ENCODE peak calls at places on chromosomes 3 and 15, in four cellular contexts. T is A673, S is GM12878, U is AG10803. R is an unnamed sample.
A peak's percentile ranks its signal among the peaks of the same experiment; 100 is the strongest.

GRCh38 chr3:120741837-120742197 is 499 bp downstream of the RABL3 start:
- DNase-seq in U (peak; percentile 51), T (no peak), S (peak; percentile 26), R (no peak)

GRCh38 chr3:131326307-131326706 is 55.3 kb upstream of the NUDT16 start:
- DNase-seq in S (no peak), T (peak; percentile 15), U (no peak), R (peak; percentile 26)

GRCh38 chr3:129282727-129283327 is 4.2 kb downstream of the HMCES start:
- DNase-seq in U (peak; percentile 75), S (peak; percentile 88), T (peak; percentile 46), R (peak; percentile 62)

GRCh38 chr15:68773036-68773435 is 47.7 kb downstream of the ANP32A start:
- DNase-seq in U (no peak), S (no peak), T (no peak), R (no peak)

GRCh38 chr3:188064831-188065493 is 89.0 kb upstream of the LPP start:
- DNase-seq in U (no peak), T (no peak), S (no peak), R (peak; percentile 78)

GRCh38 chr3:124395165-124395564 is 335.1 kb upstream of the UMPS start:
- DNase-seq in S (no peak), T (no peak), U (no peak), R (no peak)

GRCh38 chr3:1068985-1069384 is 23.8 kb upstream of the CNTN6 start:
- DNase-seq in T (no peak), S (no peak), U (no peak), R (no peak)

GRCh38 chr3:104198136-104198535 is 1168.6 kb upstream of the ALCAM start:
- DNase-seq in S (no peak), T (peak; percentile 55), U (peak; percentile 5), R (peak; percentile 45)

GRCh38 chr3:109899930-109900329 is 562.6 kb upstream of the DPPA4 start:
- DNase-seq in S (no peak), U (no peak), T (no peak), R (no peak)

GRCh38 chr15:85757073-85757938 is 37.4 kb downstream of the KLHL25 start:
- DNase-seq in T (no peak), U (no peak), S (no peak), R (no peak)

GRCh38 chr3:132972333-132972732 is 65.9 kb upstream of the TMEM108 start:
- DNase-seq in T (no peak), S (no peak), U (peak; percentile 2), R (peak; percentile 1)

GRCh38 chr15:99603828-99604227 is 38.0 kb downstream of the MEF2A start:
- DNase-seq in U (peak; percentile 55), T (no peak), S (no peak), R (peak; percentile 32)

GRCh38 chr15:75809986-75810750 is 33.1 kb upstream of the UBE2Q2 start:
- DNase-seq in U (peak; percentile 17), T (no peak), S (no peak), R (peak; percentile 47)
- TF ChIP-seq CTCF in U (peak; percentile 41), T (peak; percentile 28), S (peak; percentile 68), R (peak; percentile 61)

GRCh38 chr3:115624029-115624645 is 827 bp downstream of the GAP43 start:
- DNase-seq in U (no peak), T (peak; percentile 21), S (no peak), R (no peak)
- H3K4me3 ChIP-seq in U (no peak overlapping the region), T (peak overlapping the region; percentile 44), S (no peak overlapping the region), R (no peak overlapping the region)

GRCh38 chr15:48499978-48500377 is 145.5 kb downstream of the FBN1 start:
- DNase-seq in T (no peak), S (no peak), U (no peak), R (no peak)

GRCh38 chr15:48498828-48499227 is 146.7 kb downstream of the FBN1 start:
- DNase-seq in U (no peak), T (no peak), S (no peak), R (no peak)

GRCh38 chr15:48505067-48505466 is 140.4 kb downstream of the FBN1 start:
- DNase-seq in U (no peak), T (no peak), S (no peak), R (no peak)

GRCh38 chr15:48501208-48501607 is 144.3 kb downstream of the FBN1 start:
- DNase-seq in S (peak; percentile 15), U (peak; percentile 62), T (no peak), R (no peak)

DNA sequence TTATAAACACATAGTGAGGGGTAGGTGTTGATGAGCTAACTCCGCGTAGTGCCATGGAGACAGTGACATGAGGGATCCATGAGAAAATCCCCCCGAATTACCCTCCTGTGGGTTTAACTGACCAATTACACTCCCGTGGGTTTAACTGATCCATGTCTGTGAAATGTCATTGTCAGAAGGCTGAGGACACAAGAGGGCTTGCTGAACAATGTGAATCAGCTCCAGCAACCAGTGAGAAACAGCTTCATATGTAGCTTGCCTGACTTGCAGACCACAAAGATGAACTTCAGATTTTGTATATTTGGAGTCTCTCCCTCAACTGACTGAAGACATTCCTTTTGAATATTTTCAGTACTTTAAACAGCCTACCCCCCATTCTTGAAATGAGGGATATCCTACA is 144.9 kb downstream of the FBN1 start:
- DNase-seq in T (no peak), U (peak; percentile 87), S (no peak), R (peak; percentile 34)
- TF ChIP-seq CTCF in T (no peak), U (no peak), S (no peak), R (no peak)

GRCh38 chr15:37095993-37096877 is 4.1 kb downstream of the MEIS2 start:
- DNase-seq in U (no peak), S (no peak), T (no peak), R (no peak)

GRCh38 chr15:37090543-37091175 is 9.7 kb downstream of the MEIS2 start:
- DNase-seq in T (no peak), S (no peak), U (no peak), R (no peak)

GRCh38 chr15:37094542-37095196 is 5.7 kb downstream of the MEIS2 start:
- DNase-seq in U (no peak), S (no peak), T (no peak), R (peak; percentile 41)

GRCh38 chr15:37095197-37095992 is 5.0 kb downstream of the MEIS2 start:
- DNase-seq in S (no peak), T (no peak), U (no peak), R (peak; percentile 39)

DNA sequence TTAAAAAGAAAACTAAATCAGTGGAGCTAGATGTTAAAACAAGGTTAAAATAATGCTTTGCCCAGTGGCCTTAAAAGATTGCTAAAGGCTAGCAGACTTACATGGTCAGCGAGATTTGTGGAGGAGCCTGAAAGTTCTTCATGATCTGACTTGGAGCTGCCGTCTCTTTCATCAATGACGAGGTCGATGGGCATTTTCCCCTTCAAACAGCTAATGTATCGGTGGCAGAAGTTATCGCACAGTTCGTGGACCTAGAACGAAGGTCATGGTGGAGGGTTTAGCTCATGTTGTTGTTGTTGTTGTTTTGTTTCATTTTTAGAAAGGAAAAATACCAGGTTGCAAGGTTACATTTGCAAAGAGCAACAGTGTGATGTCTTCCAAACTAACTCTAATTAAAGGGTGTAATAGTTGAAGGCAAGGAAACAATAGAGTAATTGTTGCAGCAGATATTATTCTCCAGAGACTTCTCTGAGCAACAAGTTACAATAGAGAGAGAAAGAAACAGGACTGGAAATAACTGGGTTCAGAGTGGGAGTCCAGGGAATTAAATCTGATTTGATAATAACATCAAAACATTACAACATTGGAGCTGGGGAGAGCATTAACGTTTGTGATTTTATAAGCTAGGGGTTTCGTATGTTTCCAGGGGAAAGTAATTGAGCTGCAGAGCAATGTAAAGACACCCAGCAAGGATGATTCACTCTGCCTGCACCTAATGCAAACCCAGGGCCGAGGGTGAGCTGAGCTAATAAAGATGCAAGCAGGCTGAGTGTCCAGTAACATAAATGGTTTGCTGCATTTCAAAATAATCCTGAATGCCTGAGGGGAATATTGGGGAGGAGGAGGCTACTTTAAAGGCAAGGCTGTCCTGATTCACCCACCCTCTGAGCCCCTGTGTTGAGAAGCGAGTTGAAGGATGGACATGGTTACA is 6.6 kb downstream of the MEIS2 start:
- DNase-seq in S (no peak), U (no peak), T (no peak), R (peak; percentile 74)
- H3K4me3 ChIP-seq in S (no peak overlapping the region), U (peak overlapping the region; percentile 40), T (no peak overlapping the region), R (no peak overlapping the region)

R was measured in choroid plexus epithelial cell.